ENCODE peak calls at places on chromosomes 2 and 18, in seven cellular contexts. K is activated CD8-positive, alpha-beta memory T cell treated with anti-CD3 and anti-CD28 coated beads, Interleukin-2, amount 50 U/mL, for 48 hours; B is left ventricle myocardium inferior; D is T-helper 17 cell; S is NCI-H1930; E is AG04449; Q is WTC11. H is an unnamed sample.

GRCh38 chr2:168916329-168916672 is 15.2 kb downstream of the G6PC2 start:
- DNase-seq in D (no peak), B (no peak), K (no peak), Q (no peak), E (no peak), S (no peak), H (no peak)

GRCh38 chr2:73418343-73418742 is 32.7 kb downstream of the ALMS1 start:
- DNase-seq in K (no peak), D (no peak), E (peak), Q (no peak), S (no peak), B (peak), H (no peak)

GRCh38 chr2:116706381-116706780 is 1108.1 kb upstream of the DDX18 start:
- DNase-seq in K (no peak), S (no peak), B (no peak), E (no peak), D (no peak), Q (no peak), H (no peak)

GRCh38 chr18:6207119-6207518 is 207.6 kb downstream of the L3MBTL4 start:
- DNase-seq in E (no peak), Q (no peak), B (no peak), K (no peak), D (no peak), S (no peak), H (peak)

GRCh38 chr2:152740743-152741328 is 22.4 kb downstream of the ARL6IP6 start:
- DNase-seq in Q (no peak), E (no peak), S (peak), B (no peak), D (no peak), K (no peak), H (peak)

GRCh38 chr2:225337183-225337582 is 62.3 kb upstream of the NYAP2 start:
- DNase-seq in B (no peak), E (peak), S (no peak), K (no peak), Q (no peak), D (no peak), H (no peak)

GRCh38 chr2:106272202-106272807 is 78.2 kb upstream of the UXS1 start:
- DNase-seq in B (no peak), Q (no peak), D (no peak), K (no peak), S (no peak), E (no peak), H (no peak)

GRCh38 chr2:64192080-64192479 is 47.9 kb upstream of the PELI1 start:
- DNase-seq in E (no peak), B (no peak), D (no peak), S (no peak), Q (no peak), K (no peak), H (no peak)

GRCh38 chr2:221390846-221391245 is 181.3 kb downstream of the EPHA4 start:
- DNase-seq in B (no peak), S (no peak), D (no peak), K (no peak), Q (no peak), E (no peak), H (no peak)

GRCh38 chr18:11179959-11180519 is 30.7 kb upstream of the PIEZO2 start:
- DNase-seq in B (no peak), E (no peak), K (no peak), S (no peak), Q (no peak), D (no peak), H (no peak)

GRCh38 chr2:28567076-28567471 is 71.2 kb downstream of the PLB1 start:
- DNase-seq in B (no peak), Q (peak), S (no peak), E (no peak), K (no peak), D (peak), H (no peak)

GRCh38 chr18:62863629-62864028 is 148.3 kb downstream of the PHLPP1 start:
- DNase-seq in S (no peak), Q (no peak), E (no peak), D (no peak), K (no peak), B (no peak), H (no peak)

GRCh38 chr18:37742436-37742835 is 176.8 kb upstream of the CELF4 start:
- DNase-seq in K (no peak), Q (peak), S (no peak), B (no peak), D (no peak), E (no peak), H (no peak)

GRCh38 chr2:238947920-238948710 is 100.2 kb downstream of the TWIST2 start:
- DNase-seq in B (peak), S (no peak), D (no peak), Q (no peak), K (peak), E (no peak), H (no peak)

GRCh38 chr2:203463176-203463797 is 71.8 kb downstream of the RAPH1 start:
- DNase-seq in K (no peak), B (no peak), D (no peak), S (no peak), E (no peak), Q (no peak), H (no peak)

GRCh38 chr18:46623541-46623940 is 33.5 kb downstream of the LOXHD1 start:
- DNase-seq in E (no peak), S (no peak), K (no peak), B (peak), D (no peak), Q (no peak), H (no peak)

GRCh38 chr2:167127135-167127534 is 238.9 kb downstream of the XIRP2 start:
- DNase-seq in K (no peak), Q (no peak), S (no peak), E (no peak), D (no peak), B (no peak), H (no peak)

GRCh38 chr2:102296449-102296848 is 14.9 kb upstream of the IL1RL1 start:
- DNase-seq in E (no peak), B (no peak), K (no peak), S (no peak), Q (no peak), D (no peak), H (no peak)

GRCh38 chr2:104701471-104701911 is 152.4 kb upstream of the POU3F3 start:
- DNase-seq in D (no peak), K (no peak), Q (no peak), B (no peak), S (no peak), E (no peak), H (no peak)

GRCh38 chr2:183594150-183594549 is 469.9 kb downstream of the NUP35 start:
- DNase-seq in S (no peak), D (no peak), E (no peak), B (no peak), K (no peak), Q (no peak), H (no peak)

GRCh38 chr18:21960189-21960588 is 209.2 kb upstream of the GATA6 start:
- DNase-seq in B (no peak), K (no peak), D (no peak), E (peak), S (no peak), Q (no peak), H (no peak)

GRCh38 chr2:63424329-63425078 is 163.8 kb downstream of the WDPCP start:
- DNase-seq in D (no peak), K (peak), E (no peak), Q (peak), S (no peak), B (no peak), H (no peak)

GRCh38 chr2:132633635-132634034 is 36.4 kb downstream of the LYPD1 start:
- DNase-seq in D (no peak), E (no peak), B (no peak), K (no peak), Q (no peak), S (no peak), H (no peak)

GRCh38 chr18:9876867-9877654 is 8.7 kb upstream of the TXNDC2 start:
- DNase-seq in B (no peak), E (peak), D (no peak), S (no peak), K (no peak), Q (no peak), H (no peak)

GRCh38 chr2:116224610-116225009 is 1589.9 kb upstream of the DDX18 start:
- DNase-seq in D (no peak), E (no peak), S (no peak), B (no peak), Q (no peak), K (no peak), H (no peak)

GRCh38 chr2:176784633-176785193 is 427.9 kb upstream of the HNRNPA3 start:
- DNase-seq in E (no peak), S (no peak), Q (no peak), D (no peak), K (no peak), B (no peak), H (no peak)

H was measured in NCI-H1048.